ENCODE peak calls at places on chromosomes 3 and 15, in nine cellular contexts. One of them, this sample, is unnamed.
A peak's percentile ranks its signal among the peaks of the same experiment; 100 is the strongest.

GRCh38 chr15:80789836-80790235 is 10.7 kb downstream of the CEMIP start:
- DNase-seq in psoas muscle: no peak
- DNase-seq in spleen: no peak
- DNase-seq in neuronal stem cell: no peak
- DNase-seq in Caco-2: no peak
- DNase-seq in stomach: no peak
- DNase-seq in fibroblast of lung: no peak
- DNase-seq in RWPE2: no peak
- DNase-seq in A549: no peak
- DNase-seq in this sample: no peak

GRCh38 chr3:183754052-183754451 is 56.5 kb downstream of the YEATS2 start:
- DNase-seq in psoas muscle: no peak
- DNase-seq in spleen: no peak
- DNase-seq in neuronal stem cell: no peak
- DNase-seq in Caco-2: no peak
- DNase-seq in stomach: no peak
- DNase-seq in fibroblast of lung: no peak
- DNase-seq in RWPE2: no peak
- DNase-seq in A549: no peak
- DNase-seq in this sample: no peak

GRCh38 chr15:65328506-65329297 is 24.2 kb downstream of the RNU5B-1 start:
- DNase-seq in psoas muscle: peak; percentile 50
- DNase-seq in spleen: peak; percentile 59
- DNase-seq in neuronal stem cell: no peak
- DNase-seq in Caco-2: no peak
- DNase-seq in stomach: no peak
- DNase-seq in fibroblast of lung: no peak
- DNase-seq in RWPE2: no peak
- DNase-seq in A549: no peak
- DNase-seq in this sample: no peak

GRCh38 chr3:132399054-132399929 is 18.0 kb upstream of the DNAJC13 start:
- DNase-seq in psoas muscle: no peak
- DNase-seq in spleen: no peak
- DNase-seq in neuronal stem cell: peak; percentile 53
- DNase-seq in Caco-2: peak; percentile 49
- DNase-seq in stomach: no peak
- DNase-seq in fibroblast of lung: peak; percentile 50
- DNase-seq in RWPE2: no peak
- DNase-seq in A549: peak; percentile 37
- DNase-seq in this sample: peak; percentile 16

GRCh38 chr3:124281453-124282316 is 289.8 kb upstream of the ROPN1 start:
- DNase-seq in psoas muscle: no peak
- DNase-seq in spleen: no peak
- DNase-seq in neuronal stem cell: no peak
- DNase-seq in Caco-2: peak; percentile 18
- DNase-seq in stomach: no peak
- DNase-seq in fibroblast of lung: peak; percentile 49
- DNase-seq in RWPE2: no peak
- DNase-seq in A549: peak; percentile 41
- DNase-seq in this sample: no peak

GRCh38 chr3:42263354-42264346 is 2.3 kb downstream of the CCK start:
- DNase-seq in psoas muscle: no peak
- DNase-seq in spleen: peak; percentile 68
- DNase-seq in neuronal stem cell: peak; percentile 18
- DNase-seq in Caco-2: peak; percentile 27
- DNase-seq in stomach: no peak
- DNase-seq in fibroblast of lung: no peak
- DNase-seq in RWPE2: no peak
- DNase-seq in A549: no peak
- DNase-seq in this sample: peak; percentile 15

GRCh38 chr3:8355346-8355745 is 146.3 kb upstream of the LMCD1 start:
- DNase-seq in psoas muscle: no peak
- DNase-seq in spleen: no peak
- DNase-seq in neuronal stem cell: no peak
- DNase-seq in Caco-2: no peak
- DNase-seq in stomach: no peak
- DNase-seq in fibroblast of lung: no peak
- DNase-seq in RWPE2: no peak
- DNase-seq in A549: no peak
- DNase-seq in this sample: no peak

GRCh38 chr15:66515901-66516322 is 10.8 kb downstream of the ZWILCH start:
- DNase-seq in psoas muscle: no peak
- DNase-seq in spleen: no peak
- DNase-seq in neuronal stem cell: no peak
- DNase-seq in Caco-2: no peak
- DNase-seq in stomach: no peak
- DNase-seq in fibroblast of lung: peak; percentile 27
- DNase-seq in RWPE2: no peak
- DNase-seq in A549: no peak
- DNase-seq in this sample: no peak

GRCh38 chr3:19948192-19948591 is 1.3 kb downstream of the RAB5A start:
- DNase-seq in psoas muscle: no peak
- DNase-seq in spleen: no peak
- DNase-seq in neuronal stem cell: no peak
- DNase-seq in Caco-2: no peak
- DNase-seq in stomach: no peak
- DNase-seq in fibroblast of lung: no peak
- DNase-seq in RWPE2: no peak
- DNase-seq in A549: no peak
- DNase-seq in this sample: no peak

GRCh38 chr3:149494022-149494758 is 19.7 kb downstream of the TM4SF4 start:
- DNase-seq in psoas muscle: no peak
- DNase-seq in spleen: no peak
- DNase-seq in neuronal stem cell: peak; percentile 54
- DNase-seq in Caco-2: peak; percentile 76
- DNase-seq in stomach: peak; percentile 77
- DNase-seq in fibroblast of lung: peak; percentile 55
- DNase-seq in RWPE2: no peak
- DNase-seq in A549: peak; percentile 76
- DNase-seq in this sample: no peak

GRCh38 chr3:99246010-99246654 is 344.6 kb upstream of the DCBLD2 start:
- DNase-seq in psoas muscle: no peak
- DNase-seq in spleen: no peak
- DNase-seq in neuronal stem cell: no peak
- DNase-seq in Caco-2: no peak
- DNase-seq in stomach: no peak
- DNase-seq in fibroblast of lung: peak; percentile 60
- DNase-seq in RWPE2: no peak
- DNase-seq in A549: no peak
- DNase-seq in this sample: no peak

GRCh38 chr15:49852756-49853155 is 231.9 kb downstream of the DTWD1 start:
- DNase-seq in psoas muscle: no peak
- DNase-seq in spleen: no peak
- DNase-seq in neuronal stem cell: no peak
- DNase-seq in Caco-2: no peak
- DNase-seq in stomach: no peak
- DNase-seq in fibroblast of lung: no peak
- DNase-seq in RWPE2: no peak
- DNase-seq in A549: no peak
- DNase-seq in this sample: no peak

GRCh38 chr3:37028329-37028728 is 35.0 kb downstream of the MLH1 start:
- DNase-seq in psoas muscle: peak; percentile 57
- DNase-seq in spleen: no peak
- DNase-seq in neuronal stem cell: no peak
- DNase-seq in Caco-2: no peak
- DNase-seq in stomach: peak; percentile 77
- DNase-seq in fibroblast of lung: no peak
- DNase-seq in RWPE2: no peak
- DNase-seq in A549: no peak
- DNase-seq in this sample: no peak

GRCh38 chr3:126340081-126340511 is 17.1 kb downstream of the KLF15 start:
- DNase-seq in psoas muscle: peak; percentile 71
- DNase-seq in spleen: peak; percentile 61
- DNase-seq in neuronal stem cell: no peak
- DNase-seq in Caco-2: no peak
- DNase-seq in stomach: peak; percentile 41
- DNase-seq in fibroblast of lung: no peak
- DNase-seq in RWPE2: peak; percentile 29
- DNase-seq in A549: no peak
- DNase-seq in this sample: no peak

GRCh38 chr3:50193746-50194127 is 2.3 kb downstream of the GNAT1 start:
- DNase-seq in psoas muscle: no peak
- DNase-seq in spleen: no peak
- DNase-seq in neuronal stem cell: no peak
- DNase-seq in Caco-2: no peak
- DNase-seq in stomach: no peak
- DNase-seq in fibroblast of lung: no peak
- DNase-seq in RWPE2: no peak
- DNase-seq in A549: no peak
- DNase-seq in this sample: no peak

GRCh38 chr3:56423537-56424209 is 44.6 kb downstream of the ERC2 start:
- DNase-seq in psoas muscle: no peak
- DNase-seq in spleen: no peak
- DNase-seq in neuronal stem cell: no peak
- DNase-seq in Caco-2: no peak
- DNase-seq in stomach: no peak
- DNase-seq in fibroblast of lung: no peak
- DNase-seq in RWPE2: no peak
- DNase-seq in A549: no peak
- DNase-seq in this sample: no peak

DNA sequence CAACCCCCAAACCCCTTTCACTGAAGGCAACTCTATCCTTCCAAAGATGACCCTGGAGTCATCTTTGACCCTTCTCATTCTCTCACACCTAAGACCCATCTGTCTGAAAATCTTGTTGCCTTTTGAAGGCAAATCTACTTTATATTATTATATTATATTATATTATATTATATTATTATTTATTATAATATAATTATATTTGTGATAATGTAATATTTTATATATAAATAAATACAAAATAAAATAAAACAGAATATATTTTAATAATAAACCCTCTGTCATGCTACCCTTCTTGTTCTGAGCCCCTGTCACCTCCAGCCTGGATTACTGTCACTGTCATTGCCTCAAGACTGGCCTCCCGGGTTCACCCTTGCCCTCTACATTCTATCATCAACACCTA is 5.0 kb upstream of the PROK2 start:
- DNase-seq in psoas muscle: no peak
- DNase-seq in spleen: no peak
- DNase-seq in neuronal stem cell: no peak
- DNase-seq in Caco-2: no peak
- DNase-seq in stomach: no peak
- DNase-seq in fibroblast of lung: no peak
- DNase-seq in RWPE2: no peak
- DNase-seq in A549: no peak
- DNase-seq in this sample: no peak
- H3K4me1 ChIP-seq in psoas muscle: no peaks in the 10 kb centered on the region
- H3K4me1 ChIP-seq in spleen: peaks cover 7% of the 10 kb centered on the region
- H3K4me1 ChIP-seq in neuronal stem cell: no peaks in the 10 kb centered on the region
- H3K4me1 ChIP-seq in Caco-2: no peaks in the 10 kb centered on the region
- H3K4me1 ChIP-seq in stomach: peaks cover 8% of the 10 kb centered on the region
- H3K4me1 ChIP-seq in fibroblast of lung: no peaks in the 10 kb centered on the region
- H3K4me1 ChIP-seq in RWPE2: no peaks in the 10 kb centered on the region
- H3K4me1 ChIP-seq in A549: no peaks in the 10 kb centered on the region
- H3K4me1 ChIP-seq in this sample: peaks cover 6% of the 10 kb centered on the region

DNA sequence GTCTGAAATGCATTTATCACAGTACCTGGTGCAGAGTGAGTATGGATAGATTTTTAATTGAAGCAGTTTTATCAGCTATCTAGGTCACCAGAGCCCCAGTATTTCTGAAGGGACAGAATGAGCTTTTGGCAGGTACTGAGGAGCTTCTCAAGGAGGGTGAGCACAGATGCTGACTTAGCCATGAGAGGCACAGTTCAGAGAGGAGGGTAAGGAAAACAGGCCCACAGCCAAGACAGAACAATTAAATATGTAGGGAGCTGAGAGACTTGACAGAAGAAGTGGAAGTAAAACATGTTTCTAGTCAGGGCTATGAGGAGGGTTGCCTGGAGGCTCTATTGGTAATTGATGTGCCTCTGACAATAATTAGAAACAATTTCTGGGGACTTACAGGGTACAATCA is 20.1 kb downstream of the ZNF80 start:
- DNase-seq in psoas muscle: no peak
- DNase-seq in spleen: no peak
- DNase-seq in neuronal stem cell: no peak
- DNase-seq in Caco-2: no peak
- DNase-seq in stomach: no peak
- DNase-seq in fibroblast of lung: no peak
- DNase-seq in RWPE2: no peak
- DNase-seq in A549: no peak
- DNase-seq in this sample: no peak
- H3K4me1 ChIP-seq in psoas muscle: no peaks in the 10 kb centered on the region
- H3K4me1 ChIP-seq in spleen: peaks cover 80% of the 10 kb centered on the region
- H3K4me1 ChIP-seq in neuronal stem cell: peaks cover 14% of the 10 kb centered on the region
- H3K4me1 ChIP-seq in Caco-2: no peaks in the 10 kb centered on the region
- H3K4me1 ChIP-seq in stomach: peaks cover 9% of the 10 kb centered on the region
- H3K4me1 ChIP-seq in fibroblast of lung: peaks cover 5% of the 10 kb centered on the region
- H3K4me1 ChIP-seq in RWPE2: no peaks in the 10 kb centered on the region
- H3K4me1 ChIP-seq in A549: no peaks in the 10 kb centered on the region
- H3K4me1 ChIP-seq in this sample: peaks cover 96% of the 10 kb centered on the region

GRCh38 chr3:10364816-10365215 is 43.9 kb upstream of the SEC13 start:
- DNase-seq in psoas muscle: no peak
- DNase-seq in spleen: peak; percentile 64
- DNase-seq in neuronal stem cell: no peak
- DNase-seq in Caco-2: no peak
- DNase-seq in stomach: no peak
- DNase-seq in fibroblast of lung: no peak
- DNase-seq in RWPE2: no peak
- DNase-seq in A549: no peak
- DNase-seq in this sample: no peak
- H3K4me1 ChIP-seq in psoas muscle: no peaks in the 10 kb centered on the region
- H3K4me1 ChIP-seq in spleen: no peaks in the 10 kb centered on the region
- H3K4me1 ChIP-seq in neuronal stem cell: peaks cover 4% of the 10 kb centered on the region
- H3K4me1 ChIP-seq in Caco-2: no peaks in the 10 kb centered on the region
- H3K4me1 ChIP-seq in stomach: no peaks in the 10 kb centered on the region
- H3K4me1 ChIP-seq in fibroblast of lung: peaks cover 19% of the 10 kb centered on the region
- H3K4me1 ChIP-seq in RWPE2: peaks cover 9% of the 10 kb centered on the region
- H3K4me1 ChIP-seq in A549: peaks cover 15% of the 10 kb centered on the region
- H3K4me1 ChIP-seq in this sample: no peaks in the 10 kb centered on the region

GRCh38 chr15:74799255-74799842 is 13.3 kb upstream of the LMAN1L start:
- DNase-seq in psoas muscle: no peak
- DNase-seq in spleen: peak; percentile 87
- DNase-seq in neuronal stem cell: no peak
- DNase-seq in Caco-2: no peak
- DNase-seq in stomach: no peak
- DNase-seq in fibroblast of lung: no peak
- DNase-seq in RWPE2: no peak
- DNase-seq in A549: no peak
- DNase-seq in this sample: no peak
- H3K4me1 ChIP-seq in psoas muscle: peaks cover 21% of the 10 kb centered on the region
- H3K4me1 ChIP-seq in spleen: peaks cover 67% of the 10 kb centered on the region
- H3K4me1 ChIP-seq in neuronal stem cell: no peaks in the 10 kb centered on the region
- H3K4me1 ChIP-seq in Caco-2: no peaks in the 10 kb centered on the region
- H3K4me1 ChIP-seq in stomach: peaks cover 42% of the 10 kb centered on the region
- H3K4me1 ChIP-seq in fibroblast of lung: peaks cover 3% of the 10 kb centered on the region
- H3K4me1 ChIP-seq in RWPE2: peaks cover 28% of the 10 kb centered on the region
- H3K4me1 ChIP-seq in A549: peaks cover 3% of the 10 kb centered on the region
- H3K4me1 ChIP-seq in this sample: peaks cover 63% of the 10 kb centered on the region

DNA sequence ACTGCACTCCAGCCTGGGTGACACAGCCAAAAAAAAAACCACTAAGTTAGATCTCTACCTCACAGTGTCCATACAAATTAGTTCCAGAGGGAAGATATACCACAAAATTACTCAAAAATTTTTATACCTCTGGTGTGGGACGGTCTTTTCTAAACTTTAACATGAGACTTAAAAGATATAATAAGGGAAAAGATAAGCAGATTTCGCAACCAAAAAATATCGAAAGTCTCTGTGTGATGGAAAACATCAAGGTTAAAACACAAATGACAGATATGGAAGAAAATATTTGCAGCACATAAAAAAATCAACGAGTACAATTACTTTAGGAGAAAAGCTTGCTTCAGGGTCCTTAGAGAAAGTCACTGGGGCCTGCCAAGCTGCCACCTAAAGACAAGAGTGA is 10.5 kb downstream of the HDDC3 start:
- DNase-seq in psoas muscle: no peak
- DNase-seq in spleen: no peak
- DNase-seq in neuronal stem cell: no peak
- DNase-seq in Caco-2: no peak
- DNase-seq in stomach: no peak
- DNase-seq in fibroblast of lung: no peak
- DNase-seq in RWPE2: no peak
- DNase-seq in A549: no peak
- DNase-seq in this sample: no peak
- H3K4me1 ChIP-seq in psoas muscle: no peaks in the 10 kb centered on the region
- H3K4me1 ChIP-seq in spleen: no peaks in the 10 kb centered on the region
- H3K4me1 ChIP-seq in neuronal stem cell: peaks cover 3% of the 10 kb centered on the region
- H3K4me1 ChIP-seq in Caco-2: no peaks in the 10 kb centered on the region
- H3K4me1 ChIP-seq in stomach: no peaks in the 10 kb centered on the region
- H3K4me1 ChIP-seq in fibroblast of lung: no peaks in the 10 kb centered on the region
- H3K4me1 ChIP-seq in RWPE2: no peaks in the 10 kb centered on the region
- H3K4me1 ChIP-seq in A549: no peaks in the 10 kb centered on the region
- H3K4me1 ChIP-seq in this sample: no peaks in the 10 kb centered on the region

This sample was measured in CD4-positive, CD25-positive, alpha-beta regulatory T cell.